ENCODE peak calls at places on chromosome 19, in eight cellular contexts. G, F, P, X, H, L, U and W are unnamed samples.
A peak's percentile ranks its signal among the peaks of the same experiment; 100 is the strongest.

GRCh38 chr19:40348961-40349507 is 539 bp downstream of the PLD3 start:
- DNase-seq in G (no peak), F (peak; percentile 65), P (no peak), X (peak; percentile 39), H (peak; percentile 77), L (no peak), U (peak; percentile 52), W (peak; percentile 89)

GRCh38 chr19:33430674-33431277 is 57.3 kb downstream of the CEBPG start:
- DNase-seq in G (peak; percentile 70), F (peak; percentile 62), P (peak; percentile 59), X (peak; percentile 83), H (peak; percentile 62), L (no peak), U (peak; percentile 61), W (peak; percentile 79)

GRCh38 chr19:14139944-14140343 is 3.6 kb upstream of the ASF1B start:
- DNase-seq in G (no peak), F (no peak), P (no peak), X (peak; percentile 77), H (peak; percentile 87), L (no peak), U (no peak), W (no peak)

GRCh38 chr19:35119091-35119490 is 3.5 kb downstream of the FXYD3 start:
- DNase-seq in G (no peak), F (no peak), P (no peak), X (no peak), H (no peak), L (no peak), U (no peak), W (no peak)

GRCh38 chr19:1068111-1069001 is 1.4 kb downstream of the ARHGAP45 start:
- DNase-seq in G (peak; percentile 89), F (no peak), P (no peak), X (no peak), H (no peak), L (no peak), U (no peak), W (no peak)

GRCh38 chr19:45428385-45429231 is 4.9 kb upstream of the ERCC1 start:
- DNase-seq in G (no peak), F (peak; percentile 42), P (no peak), X (peak; percentile 89), H (peak; percentile 90), L (no peak), U (peak; percentile 59), W (peak; percentile 85)

GRCh38 chr19:9156304-9156703 is 16.1 kb downstream of the ZNF317 start:
- DNase-seq in G (no peak), F (no peak), P (no peak), X (no peak), H (no peak), L (no peak), U (no peak), W (no peak)

GRCh38 chr19:48194041-48194871 is 23.8 kb downstream of the ZSWIM9 start:
- DNase-seq in G (no peak), F (no peak), P (no peak), X (peak; percentile 48), H (no peak), L (no peak), U (peak; percentile 7), W (peak; percentile 40)

GRCh38 chr19:18867199-18867598 is 28.8 kb downstream of the CERS1 start:
- DNase-seq in G (no peak), F (no peak), P (no peak), X (no peak), H (no peak), L (no peak), U (no peak), W (no peak)

GRCh38 chr19:35608250-35608649 is 4.3 kb upstream of the HAUS5 start:
- DNase-seq in G (no peak), F (no peak), P (no peak), X (no peak), H (no peak), L (no peak), U (no peak), W (no peak)

GRCh38 chr19:30406220-30406944 is 34.2 kb downstream of the ZNF536 start:
- DNase-seq in G (no peak), F (peak; percentile 1), P (no peak), X (peak; percentile 58), H (no peak), L (no peak), U (no peak), W (peak; percentile 50)

GRCh38 chr19:46571495-46571894 is 29.6 kb upstream of the CALM3 start:
- DNase-seq in G (peak; percentile 37), F (no peak), P (no peak), X (peak; percentile 72), H (peak; percentile 36), L (no peak), U (no peak), W (peak; percentile 30)

GRCh38 chr19:52936151-52936957 is 13.1 kb upstream of the ZNF888 start:
- DNase-seq in G (no peak), F (no peak), P (no peak), X (no peak), H (no peak), L (peak; percentile 36), U (no peak), W (no peak)

GRCh38 chr19:13134626-13135025 is 15.5 kb downstream of the STX10 start:
- DNase-seq in G (no peak), F (no peak), P (no peak), X (no peak), H (no peak), L (no peak), U (no peak), W (peak; percentile 21)

GRCh38 chr19:10679743-10680142 is 21.5 kb upstream of the QTRT1 start:
- DNase-seq in G (no peak), F (no peak), P (no peak), X (no peak), H (no peak), L (no peak), U (no peak), W (no peak)

DNA sequence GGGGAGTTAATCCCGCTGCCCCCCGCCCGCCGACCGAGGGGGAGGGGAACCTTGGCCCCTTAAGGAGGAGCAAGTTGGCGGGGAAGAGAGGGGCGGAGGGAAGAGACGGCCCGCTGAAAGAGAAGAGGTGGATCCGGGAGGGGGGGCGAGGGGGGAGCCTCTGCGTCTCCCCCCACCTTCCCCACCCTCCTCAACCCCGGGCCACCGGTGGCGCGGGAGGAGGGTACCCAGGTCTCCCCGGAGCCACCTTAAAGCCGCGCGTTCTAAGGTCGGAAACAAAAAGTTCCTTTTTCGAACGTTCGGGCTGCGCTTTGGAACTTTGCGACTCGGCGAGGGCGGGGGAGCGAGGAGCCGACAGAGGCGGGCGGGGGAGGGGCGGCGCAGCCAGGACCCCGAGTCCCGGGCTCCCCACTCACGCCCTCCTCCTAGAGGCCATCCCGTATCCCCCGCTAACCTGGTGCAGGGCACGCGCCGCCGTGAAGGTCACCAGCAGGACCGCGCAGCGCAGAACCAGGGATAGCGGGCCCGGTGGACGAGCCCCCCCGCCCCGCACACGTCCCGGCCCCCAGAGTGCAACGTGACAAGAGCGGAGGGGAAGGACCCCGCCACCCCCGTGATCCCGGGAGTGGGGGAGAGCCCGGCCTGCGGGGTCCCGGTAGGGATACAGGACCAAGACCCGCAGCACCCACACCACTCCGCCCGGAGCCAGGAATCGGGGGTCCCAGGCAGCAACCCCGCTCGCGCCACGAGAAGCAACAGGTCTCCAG is 662 bp downstream of the ERF start:
- DNase-seq in G (peak; percentile 83), F (peak; percentile 57), P (peak; percentile 79), X (peak; percentile 94), H (peak; percentile 74), L (no peak), U (peak; percentile 32), W (peak; percentile 84)
- H2AFZ ChIP-seq in G (peak overlapping the region; percentile 80), F (no peak overlapping the region), P (peak overlapping the region; percentile 84), X (no peak overlapping the region), H (no peak overlapping the region), L (peak overlapping the region; percentile 55), U (peak overlapping the region; percentile 74), W (no peak overlapping the region)

GRCh38 chr19:2578911-2579677 is 103.2 kb downstream of the GADD45B start:
- DNase-seq in G (no peak), F (peak; percentile 93), P (peak; percentile 83), X (peak; percentile 93), H (peak; percentile 95), L (no peak), U (peak; percentile 89), W (peak; percentile 94)

GRCh38 chr19:2575734-2576481 is 100.0 kb downstream of the GADD45B start:
- DNase-seq in G (no peak), F (peak; percentile 91), P (no peak), X (no peak), H (peak; percentile 85), L (no peak), U (peak; percentile 69), W (peak; percentile 97)

GRCh38 chr19:2578391-2578826 is 102.5 kb downstream of the GADD45B start:
- DNase-seq in G (no peak), F (peak; percentile 46), P (no peak), X (peak; percentile 43), H (peak; percentile 67), L (no peak), U (peak; percentile 49), W (peak; percentile 76)

GRCh38 chr19:2579678-2580280 is 103.9 kb downstream of the GADD45B start:
- DNase-seq in G (no peak), F (no peak), P (no peak), X (no peak), H (no peak), L (no peak), U (no peak), W (no peak)

DNA sequence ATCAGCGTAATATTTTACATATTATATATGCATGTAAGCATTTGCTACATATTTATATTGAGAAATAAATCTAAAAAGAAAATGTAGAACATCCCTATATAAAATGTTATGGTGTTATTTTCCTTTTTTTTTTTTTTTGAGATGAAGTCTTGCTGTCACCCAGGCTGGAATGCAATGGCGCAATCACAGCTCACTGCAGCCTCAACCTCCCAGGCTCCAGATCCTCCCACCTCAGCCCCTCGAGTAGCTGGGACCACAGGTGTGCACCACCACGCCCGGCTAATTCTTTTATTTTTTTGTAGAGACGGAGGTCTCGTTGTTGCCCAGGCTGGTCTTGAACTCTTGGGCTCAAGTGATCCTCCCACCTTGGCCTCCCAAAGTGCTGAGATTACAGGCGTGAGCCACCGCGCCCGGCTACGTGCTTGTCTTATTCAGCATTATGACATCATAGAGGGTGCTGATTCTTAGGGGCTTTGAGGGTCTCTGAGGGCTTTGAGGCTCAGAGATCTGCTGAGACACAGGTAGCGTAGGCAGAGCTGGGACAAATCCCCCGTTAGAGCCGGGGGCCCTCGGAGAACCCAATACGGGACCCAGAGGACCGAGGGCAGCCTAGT is 101.9 kb downstream of the GADD45B start:
- DNase-seq in G (no peak), F (no peak), P (no peak), X (no peak), H (no peak), L (no peak), U (no peak), W (no peak)
- H3K4me2 ChIP-seq in G (no peak overlapping the region), F (peak overlapping the region; percentile 93), P (no peak overlapping the region), X (no peak overlapping the region), H (peak overlapping the region; percentile 67), L (no peak overlapping the region), U (no peak overlapping the region), W (peak overlapping the region; percentile 85)

GRCh38 chr19:6536138-6536671 is 5.4 kb downstream of the TNFSF9 start:
- DNase-seq in G (peak; percentile 91), F (no peak), P (no peak), X (peak; percentile 56), H (peak; percentile 29), L (peak; percentile 99), U (no peak), W (peak; percentile 27)
- H3K9ac ChIP-seq in G (no peak overlapping the region), F (no peak overlapping the region), P (no peak overlapping the region), X (no peak overlapping the region), H (no peak overlapping the region), L (peak overlapping the region; percentile 35), U (no peak overlapping the region), W (no peak overlapping the region)

DNA sequence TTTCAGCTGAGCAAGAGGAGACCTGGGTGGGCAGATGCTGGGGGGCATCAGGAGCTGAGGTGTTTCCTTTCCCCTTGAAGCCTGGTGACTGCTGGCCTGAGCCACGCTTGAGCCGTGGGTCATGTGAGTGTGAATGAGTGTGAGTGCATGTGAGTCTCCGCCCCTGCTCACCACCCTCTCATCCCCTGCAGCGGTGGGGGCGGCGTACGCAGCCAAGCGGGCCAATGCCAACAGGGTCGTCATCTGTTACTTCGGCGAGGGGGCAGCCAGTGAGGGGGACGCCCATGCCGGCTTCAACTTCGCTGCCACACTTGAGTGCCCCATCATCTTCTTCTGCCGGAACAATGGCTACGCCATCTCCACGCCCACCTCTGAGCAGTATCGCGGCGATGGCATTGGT is 5.2 kb downstream of the B3GNT8 start:
- DNase-seq in G (no peak), F (no peak), P (no peak), X (no peak), H (no peak), L (no peak), U (no peak), W (no peak)
- H2AFZ ChIP-seq in G (no peak overlapping the region), F (no peak overlapping the region), P (no peak overlapping the region), X (no peak overlapping the region), H (no peak overlapping the region), L (no peak overlapping the region), U (no peak overlapping the region), W (no peak overlapping the region)